ENCODE peak calls at places on chromosome 2, in five cellular contexts. H is A549, N is HepG2, M is K562, B is H1. A is an unnamed sample.
A peak's percentile ranks its signal among the peaks of the same experiment; 100 is the strongest.

GRCh38 chr2:221085376-221085900 is 486.7 kb downstream of the EPHA4 start:
- DNase-seq in H (no peak), N (no peak), M (no peak), B (no peak), A (peak; percentile 43)

GRCh38 chr2:85956647-85957039 is 67.9 kb upstream of the ST3GAL5 start:
- DNase-seq in H (no peak), N (no peak), M (no peak), B (no peak), A (no peak)

GRCh38 chr2:71154798-71155197 is 24.4 kb downstream of the MPHOSPH10 start:
- DNase-seq in H (peak; percentile 32), N (peak; percentile 72), M (peak; percentile 22), B (no peak), A (no peak)

GRCh38 chr2:118321436-118322100 is 233.3 kb downstream of the INSIG2 start:
- DNase-seq in H (no peak), N (peak; percentile 43), M (no peak), B (no peak), A (no peak)

GRCh38 chr2:241309684-241310117 is 5.8 kb downstream of the HDLBP start:
- DNase-seq in H (no peak), N (no peak), M (no peak), B (peak; percentile 28), A (peak; percentile 61)

GRCh38 chr2:8575011-8575750 is 106.7 kb upstream of the ID2 start:
- DNase-seq in H (no peak), N (peak; percentile 44), M (no peak), B (no peak), A (peak; percentile 22)

GRCh38 chr2:145410096-145410495 is 890.2 kb upstream of the ZEB2 start:
- DNase-seq in H (no peak), N (no peak), M (no peak), B (no peak), A (no peak)

GRCh38 chr2:36530178-36530982 is 67.6 kb downstream of the FEZ2 start:
- DNase-seq in H (no peak), N (no peak), M (no peak), B (no peak), A (peak; percentile 88)

GRCh38 chr2:15636972-15637785 is 45.5 kb downstream of the DDX1 start:
- DNase-seq in H (peak; percentile 77), N (peak; percentile 71), M (peak; percentile 83), B (peak; percentile 80), A (peak; percentile 68)

GRCh38 chr2:219642465-219643083 is 15.1 kb downstream of the SLC4A3 start:
- DNase-seq in H (peak; percentile 85), N (peak; percentile 93), M (peak; percentile 88), B (peak; percentile 96), A (peak; percentile 94)

GRCh38 chr2:64636105-64636873 is 17.4 kb downstream of the SERTAD2 start:
- DNase-seq in H (no peak), N (no peak), M (peak; percentile 31), B (peak; percentile 47), A (no peak)

GRCh38 chr2:144288428-144288827 is 231.5 kb downstream of the ZEB2 start:
- DNase-seq in H (no peak), N (no peak), M (no peak), B (no peak), A (peak; percentile 51)

GRCh38 chr2:144704696-144705095 is 184.8 kb upstream of the ZEB2 start:
- DNase-seq in H (no peak), N (no peak), M (no peak), B (no peak), A (no peak)

GRCh38 chr2:8424997-8425900 is 256.6 kb upstream of the ID2 start:
- DNase-seq in H (no peak), N (no peak), M (no peak), B (no peak), A (no peak)

GRCh38 chr2:8481463-8482009 is 200.3 kb upstream of the ID2 start:
- DNase-seq in H (no peak), N (no peak), M (no peak), B (no peak), A (no peak)

GRCh38 chr2:240836781-240837467 is 16.9 kb upstream of the KIF1A start:
- DNase-seq in H (no peak), N (no peak), M (no peak), B (no peak), A (peak; percentile 66)

GRCh38 chr2:145374165-145374564 is 854.2 kb upstream of the ZEB2 start:
- DNase-seq in H (no peak), N (no peak), M (no peak), B (no peak), A (no peak)

GRCh38 chr2:240436626-240437180 is 1.2 kb downstream of the GPC1 start:
- DNase-seq in H (no peak), N (no peak), M (no peak), B (peak; percentile 66), A (peak; percentile 43)

GRCh38 chr2:6975988-6976387 is 58.8 kb downstream of the RNF144A start:
- DNase-seq in H (no peak), N (peak; percentile 32), M (no peak), B (no peak), A (no peak)

GRCh38 chr2:88690591-88691338 is 708 bp upstream of the RPIA start:
- DNase-seq in H (peak; percentile 49), N (peak; percentile 57), M (peak; percentile 67), B (no peak), A (peak; percentile 2)

GRCh38 chr2:26169681-26170414 is 3.0 kb upstream of the GAREM2 start:
- DNase-seq in H (no peak), N (no peak), M (no peak), B (no peak), A (no peak)

GRCh38 chr2:143390185-143390584 is 261.0 kb downstream of the ARHGAP15 start:
- DNase-seq in H (no peak), N (no peak), M (no peak), B (no peak), A (no peak)

GRCh38 chr2:121197369-121198091 is 87.5 kb downstream of the TFCP2L1 start:
- DNase-seq in H (no peak), N (no peak), M (no peak), B (no peak), A (peak; percentile 35)

GRCh38 chr2:65576861-65577601 is 144.6 kb upstream of the SPRED2 start:
- DNase-seq in H (peak; percentile 82), N (peak; percentile 91), M (no peak), B (no peak), A (peak; percentile 95)

DNA sequence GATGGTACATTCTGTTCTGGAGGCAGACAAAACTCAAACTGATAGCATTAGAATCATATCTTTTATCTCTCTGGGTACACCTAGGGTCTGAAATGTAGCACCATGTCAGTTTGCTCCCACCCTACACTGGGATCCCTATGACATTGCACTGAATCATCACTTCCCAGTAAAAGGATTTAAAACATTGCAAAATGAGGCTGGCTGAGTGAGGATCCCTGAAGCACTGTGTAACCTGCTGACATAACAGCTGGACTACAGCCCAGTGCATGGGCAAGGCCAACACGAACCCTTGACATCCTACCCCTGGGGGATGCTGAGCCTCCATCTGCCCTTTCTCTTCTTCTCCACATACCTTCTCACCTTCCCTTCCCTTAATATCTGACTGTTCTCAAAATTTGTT is 253.2 kb downstream of the TTC32 start:
- DNase-seq in H (peak; percentile 31), N (no peak), M (no peak), B (no peak), A (peak; percentile 90)
- TF ChIP-seq MAFK in H (peak; percentile 48), N (no peak), M (no peak), B (no peak), A (no peak)

DNA sequence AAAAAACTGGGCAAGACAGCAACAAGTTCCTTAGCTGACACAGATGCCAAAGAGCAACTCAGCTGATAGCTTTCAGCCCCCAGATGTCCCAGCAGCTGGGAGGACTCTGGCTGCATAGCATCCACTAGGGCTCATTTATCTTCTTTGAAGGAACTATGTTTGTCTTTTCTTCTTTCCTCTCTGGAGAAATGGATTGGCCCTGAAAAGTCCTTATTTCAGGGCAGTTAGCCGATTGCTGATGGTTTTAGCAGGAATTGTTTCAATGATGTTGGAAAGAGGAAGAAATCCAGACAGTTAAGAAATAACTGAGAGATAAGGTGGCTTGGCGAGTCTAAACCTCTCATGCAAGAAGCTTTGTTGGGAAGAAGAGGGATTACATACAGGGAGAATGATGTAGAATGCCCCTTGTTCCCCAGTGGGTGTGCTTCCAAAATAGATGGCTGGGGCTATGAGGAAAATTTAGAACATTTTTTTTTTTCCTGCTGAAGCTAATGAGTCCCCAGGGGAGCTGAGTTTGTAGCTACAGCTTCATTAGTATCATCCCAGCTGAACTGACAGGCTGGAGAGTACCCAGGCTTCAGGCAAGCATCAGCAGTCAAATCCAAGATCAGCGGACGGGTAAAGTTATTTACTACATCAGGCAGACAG is 33.6 kb upstream of the SERPINE2 start:
- DNase-seq in H (no peak), N (no peak), M (no peak), B (no peak), A (peak; percentile 14)
- TF ChIP-seq MAFK in H (no peak), N (no peak), M (no peak), B (no peak), A (no peak)

GRCh38 chr2:75517562-75518230 is 43.0 kb downstream of the EVA1A start:
- DNase-seq in H (no peak), N (no peak), M (no peak), B (no peak), A (no peak)

GRCh38 chr2:75516378-75517122 is 44.2 kb downstream of the EVA1A start:
- DNase-seq in H (no peak), N (peak; percentile 99), M (no peak), B (no peak), A (no peak)

GRCh38 chr2:75515584-75516368 is 45.0 kb downstream of the EVA1A start:
- DNase-seq in H (no peak), N (no peak), M (no peak), B (no peak), A (no peak)

GRCh38 chr2:75512455-75513212 is 48.1 kb downstream of the EVA1A start:
- DNase-seq in H (no peak), N (no peak), M (no peak), B (no peak), A (no peak)

GRCh38 chr2:75513616-75514170 is 47.0 kb downstream of the EVA1A start:
- DNase-seq in H (no peak), N (no peak), M (no peak), B (no peak), A (no peak)
- TF ChIP-seq MAFK in H (no peak), N (no peak), M (no peak), B (no peak), A (no peak)

GRCh38 chr2:55524884-55525437 is 5.4 kb downstream of the CFAP36 start:
- DNase-seq in H (no peak), N (no peak), M (no peak), B (no peak), A (no peak)

GRCh38 chr2:55518846-55519167 is 711 bp upstream of the CFAP36 start:
- DNase-seq in H (peak; percentile 28), N (peak; percentile 12), M (peak; percentile 14), B (no peak), A (no peak)

GRCh38 chr2:55526174-55526573 is 6.7 kb downstream of the CFAP36 start:
- DNase-seq in H (no peak), N (no peak), M (no peak), B (no peak), A (no peak)

GRCh38 chr2:55519908-55520885 is 679 bp downstream of the CFAP36 start:
- DNase-seq in H (peak; percentile 25), N (peak; percentile 25), M (peak; percentile 45), B (no peak), A (peak; percentile 25)
- TF ChIP-seq MAFK in H (no peak), N (no peak), M (no peak), B (no peak), A (no peak)

DNA sequence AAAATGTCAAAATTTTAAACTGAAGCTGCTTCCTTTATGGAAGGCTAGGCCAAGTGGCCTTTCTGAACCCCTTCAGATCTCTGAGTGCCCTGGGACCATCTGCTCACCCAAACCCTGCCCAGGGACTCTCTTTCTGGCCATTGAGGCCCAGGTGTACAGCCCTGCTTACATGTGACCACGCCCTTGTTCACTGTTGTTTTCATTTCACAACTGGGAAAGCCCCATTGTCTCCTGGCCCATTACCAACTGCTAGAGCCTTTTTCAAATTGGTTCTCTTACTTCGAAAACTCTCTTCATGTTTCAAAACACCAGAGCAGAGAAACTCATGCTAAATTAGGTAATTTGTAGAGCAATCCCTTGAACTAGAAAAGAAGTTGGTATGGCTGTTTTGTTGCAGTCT is 219.5 kb upstream of the TANK start:
- DNase-seq in H (no peak), N (no peak), M (no peak), B (no peak), A (peak; percentile 38)
- TF ChIP-seq MAFK in H (no peak), N (no peak), M (no peak), B (no peak), A (no peak)